ENCODE peak calls at places on chromosomes 16 and 17, in ten cellular contexts. R is heart right ventricle, E is PC-3, Z is HCT116, V is endothelial cell of umbilical vein, H is esophagus squamous epithelium, X is tibial artery, L is IMR-90, J is SK-N-SH, A is PC-9. Q is an unnamed sample.

GRCh38 chr16:29009050-29009837 is 24.4 kb downstream of the LAT start:
- DNase-seq in E (no peak), Z (no peak), X (no peak), R (no peak), A (no peak), L (no peak), J (no peak), V (no peak), H (no peak), Q (no peak)

GRCh38 chr17:6924121-6924676 is 71.7 kb upstream of the ALOX12 start:
- DNase-seq in Z (no peak), L (no peak), X (no peak), A (no peak), R (no peak), J (no peak), V (no peak), H (no peak), E (no peak), Q (no peak)

GRCh38 chr16:87076950-87077749 is 240.0 kb downstream of the C16orf95 start:
- DNase-seq in V (peak; percentile 87), H (no peak), E (peak; percentile 65), X (peak; percentile 73), L (peak; percentile 55), J (peak; percentile 38), R (peak; percentile 29), Z (peak; percentile 94), A (no peak), Q (no peak)

GRCh38 chr17:5468075-5468473 is 708 bp downstream of the DHX33 start:
- DNase-seq in V (no peak), Z (no peak), L (no peak), J (peak; percentile 36), R (no peak), H (no peak), X (no peak), A (no peak), E (no peak), Q (no peak)

GRCh38 chr16:21987498-21987897 is 13.4 kb downstream of the PDZD9 start:
- DNase-seq in R (no peak), X (no peak), V (no peak), H (no peak), E (peak; percentile 11), J (no peak), L (no peak), Z (no peak), A (no peak), Q (no peak)

GRCh38 chr17:82315703-82316358 is 1.6 kb downstream of the CD7 start:
- DNase-seq in Z (no peak), X (no peak), J (no peak), R (no peak), E (no peak), A (no peak), H (no peak), L (no peak), V (no peak), Q (no peak)

GRCh38 chr16:89020068-89020924 is 43.3 kb upstream of the CBFA2T3 start:
- DNase-seq in R (no peak), Z (no peak), V (no peak), X (no peak), E (no peak), J (no peak), H (no peak), A (no peak), L (no peak), Q (no peak)

GRCh38 chr17:65055708-65056638 is 567 bp downstream of the GNA13 start:
- DNase-seq in J (peak; percentile 83), L (peak; percentile 22), V (peak; percentile 75), X (peak; percentile 87), Z (peak; percentile 16), R (peak; percentile 69), E (peak; percentile 50), H (no peak), A (peak; percentile 50), Q (peak; percentile 77)

GRCh38 chr17:44850612-44851011 is 2.9 kb downstream of the HIGD1B start:
- DNase-seq in E (no peak), A (no peak), H (no peak), J (no peak), R (peak; percentile 66), V (no peak), L (no peak), Z (no peak), X (no peak), Q (no peak)

GRCh38 chr16:34803683-34804416 is 1344.4 kb downstream of the TP53TG3F start:
- DNase-seq in A (no peak), X (peak; percentile 58), E (no peak), Z (no peak), J (peak; percentile 0), L (no peak), R (no peak), H (no peak), V (no peak), Q (no peak)

GRCh38 chr16:2482181-2483107 is 7.5 kb downstream of the TBC1D24 start:
- DNase-seq in A (no peak), E (no peak), X (no peak), H (no peak), J (peak; percentile 91), V (no peak), L (peak; percentile 71), R (no peak), Z (no peak), Q (no peak)

GRCh38 chr17:1724351-1724868 is at the start of gene WDR81:
- DNase-seq in L (peak; percentile 79), V (peak; percentile 69), Z (peak; percentile 48), R (peak; percentile 93), A (peak; percentile 53), H (peak; percentile 58), X (peak; percentile 95), J (peak; percentile 98), E (peak; percentile 59), Q (peak; percentile 62)

GRCh38 chr17:1725642-1726511 is 1.4 kb downstream of the WDR81 start:
- DNase-seq in L (no peak), J (peak; percentile 20), A (no peak), Z (no peak), X (no peak), V (no peak), E (no peak), H (no peak), R (no peak), Q (no peak)

GRCh38 chr17:1726626-1727257 is 2.2 kb downstream of the WDR81 start:
- DNase-seq in X (no peak), R (no peak), Z (no peak), A (no peak), L (no peak), E (no peak), J (no peak), H (no peak), V (no peak), Q (no peak)

GRCh38 chr17:1727258-1727789 is 2.8 kb downstream of the WDR81 start:
- DNase-seq in V (no peak), L (no peak), E (no peak), X (no peak), J (no peak), A (no peak), R (no peak), Z (no peak), H (no peak), Q (no peak)

DNA sequence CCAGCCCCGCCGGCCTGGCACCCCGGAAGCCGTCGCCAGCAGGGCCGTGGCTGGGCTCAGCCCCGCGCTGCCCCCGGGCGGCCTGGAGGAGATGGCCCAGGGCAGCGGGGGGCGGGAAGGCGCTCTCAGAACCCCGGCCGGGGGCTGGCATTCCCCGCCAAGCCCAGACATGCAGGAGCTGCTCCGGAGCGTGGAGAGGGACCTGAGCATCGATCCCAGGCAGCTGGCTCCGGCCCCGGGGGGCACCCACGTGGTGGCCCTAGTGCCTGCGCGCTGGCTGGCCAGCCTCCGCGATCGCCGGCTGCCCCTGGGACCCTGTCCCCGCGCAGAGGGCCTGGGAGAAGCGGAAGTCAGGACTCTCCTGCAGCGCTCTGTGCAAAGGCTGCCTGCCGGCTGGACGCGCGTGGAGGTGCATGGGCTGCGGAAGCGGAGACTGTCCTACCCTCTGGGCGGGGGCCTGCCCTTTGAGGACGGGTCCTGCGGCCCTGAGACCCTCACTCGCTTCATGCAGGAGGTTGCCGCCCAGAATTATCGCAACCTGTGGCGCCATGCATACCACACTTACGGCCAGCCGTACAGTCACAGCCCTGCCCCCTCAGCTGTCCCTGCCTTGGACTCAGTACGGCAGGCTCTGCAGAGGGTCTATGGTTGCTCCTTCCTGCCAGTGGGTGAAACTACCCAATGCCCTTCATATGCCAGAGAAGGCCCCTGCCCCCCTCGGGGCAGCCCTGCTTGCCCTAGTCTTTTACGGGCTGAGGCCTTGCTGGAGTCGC is 551 bp downstream of the WDR81 start:
- DNase-seq in J (peak; percentile 81), X (peak; percentile 74), V (no peak), R (no peak), E (no peak), A (no peak), Z (no peak), L (no peak), H (no peak), Q (no peak)
- H3K27ac ChIP-seq in J (no peak overlapping the region), X (peak overlapping the region; percentile 78), V (peak overlapping the region; percentile 13), R (peak overlapping the region; percentile 91), E (peak overlapping the region; percentile 18), A (no peak overlapping the region), Z (peak overlapping the region; percentile 75), L (peak overlapping the region; percentile 28), H (peak overlapping the region; percentile 92), Q (peak overlapping the region; percentile 62)

DNA sequence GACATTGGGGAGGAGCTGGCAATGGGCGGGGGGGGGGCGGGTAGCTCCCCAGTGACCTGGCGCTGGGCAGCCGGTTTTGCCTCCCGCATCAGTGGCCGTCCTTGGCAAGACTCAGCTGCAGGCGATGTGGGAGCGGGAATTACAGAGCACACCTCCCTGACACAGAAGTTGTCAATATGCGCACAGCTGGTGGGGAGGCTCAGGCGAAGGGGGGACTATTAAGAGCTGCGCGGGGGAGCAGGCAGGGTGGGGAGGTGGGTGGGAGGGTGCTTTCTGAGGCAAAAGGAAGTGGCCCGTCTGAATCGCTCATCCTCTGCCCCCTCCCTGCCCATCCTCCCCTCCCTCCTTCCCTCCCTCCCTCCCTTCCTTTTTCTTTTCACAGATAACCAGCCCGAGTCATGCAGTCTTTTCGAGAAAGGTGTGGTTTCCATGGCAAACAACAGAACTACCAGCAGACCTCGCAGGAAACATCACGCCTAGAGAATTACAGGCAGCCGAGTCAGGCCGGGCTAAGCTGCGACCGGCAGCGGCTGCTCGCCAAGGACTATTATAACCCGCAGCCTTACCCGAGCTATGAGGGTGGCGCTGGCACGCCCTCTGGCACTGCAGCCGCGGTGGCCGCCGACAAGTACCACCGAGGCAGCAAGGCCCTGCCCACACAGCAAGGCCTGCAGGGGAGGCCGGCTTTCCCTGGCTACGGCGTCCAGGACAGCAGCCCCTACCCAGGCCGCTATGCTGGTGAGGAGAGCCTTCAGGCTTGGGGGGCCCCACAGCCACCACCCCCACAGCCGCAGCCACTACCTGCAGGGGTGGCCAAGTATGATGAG is 44.0 kb downstream of the SREBF1 start:
- DNase-seq in A (no peak), L (peak; percentile 73), R (no peak), E (peak; percentile 7), J (peak; percentile 84), V (peak; percentile 62), X (no peak), H (no peak), Z (no peak), Q (peak; percentile 17)
- H3K27ac ChIP-seq in A (no peak overlapping the region), L (no peak overlapping the region), R (peak overlapping the region; percentile 43), E (no peak overlapping the region), J (no peak overlapping the region), V (no peak overlapping the region), X (no peak overlapping the region), H (no peak overlapping the region), Z (no peak overlapping the region), Q (peak overlapping the region; percentile 52)

GRCh38 chr17:81238815-81239713 is at the start of the genes NDUFAF8 and TEPSIN:
- DNase-seq in V (peak; percentile 100), E (peak; percentile 99), Z (peak; percentile 100), X (peak; percentile 99), A (peak; percentile 97), J (peak; percentile 100), L (peak; percentile 99), R (peak; percentile 98), H (peak; percentile 87), Q (peak; percentile 95)
- H3K27ac ChIP-seq in V (peak within 1 kb of the TSS; percentile 58), E (peak within 1 kb of the TSS; percentile 19), Z (peak within 1 kb of the TSS; percentile 86), X (peak within 1 kb of the TSS; percentile 86), A (no peak within 1 kb of the TSS), J (peak within 1 kb of the TSS; percentile 43), L (peak within 1 kb of the TSS; percentile 90), R (peak within 1 kb of the TSS; percentile 82), H (peak within 1 kb of the TSS; percentile 77), Q (peak within 1 kb of the TSS; percentile 67)

GRCh38 chr17:77382356-77382911 is 241.7 kb downstream of the SEC14L1 start:
- DNase-seq in R (no peak), E (no peak), L (no peak), X (no peak), J (no peak), Z (no peak), V (no peak), H (no peak), A (no peak), Q (no peak)
- H3K27ac ChIP-seq in R (peak overlapping the region; percentile 62), E (no peak overlapping the region), L (peak overlapping the region; percentile 92), X (peak overlapping the region; percentile 88), J (no peak overlapping the region), Z (no peak overlapping the region), V (no peak overlapping the region), H (peak overlapping the region; percentile 91), A (no peak overlapping the region), Q (no peak overlapping the region)